ENCODE peak calls at places on chromosomes 16 and 17, in eight cellular contexts. One of them, this sample, is unnamed.

GRCh38 chr17:229945-230235 is 48.4 kb upstream of the DOC2B start:
- DNase-seq in dermis blood vessel endothelial cell: no peak
- DNase-seq in NCI-H1436: no peak
- DNase-seq in T follicular helper cell: no peak
- DNase-seq in cerebellum: no peak
- DNase-seq in endothelial cell: no peak
- DNase-seq in ELR: no peak
- DNase-seq in mucosa of gallbladder: no peak
- DNase-seq in this sample: no peak

GRCh38 chr17:49434821-49435581 is 20.3 kb upstream of the PHB1 start:
- DNase-seq in NCI-H1436: peak
- DNase-seq in endothelial cell: peak
- DNase-seq in ELR: peak
- DNase-seq in dermis blood vessel endothelial cell: peak
- DNase-seq in cerebellum: no peak
- DNase-seq in T follicular helper cell: peak
- DNase-seq in mucosa of gallbladder: peak
- DNase-seq in this sample: peak

GRCh38 chr17:49356320-49356719 is 5.7 kb downstream of the ZNF652 start:
- DNase-seq in cerebellum: no peak
- DNase-seq in dermis blood vessel endothelial cell: no peak
- DNase-seq in mucosa of gallbladder: no peak
- DNase-seq in endothelial cell: no peak
- DNase-seq in NCI-H1436: no peak
- DNase-seq in T follicular helper cell: no peak
- DNase-seq in ELR: no peak
- DNase-seq in this sample: no peak

GRCh38 chr16:88878967-88879787 is 12.7 kb upstream of the PABPN1L start:
- DNase-seq in cerebellum: no peak
- DNase-seq in endothelial cell: no peak
- DNase-seq in dermis blood vessel endothelial cell: no peak
- DNase-seq in T follicular helper cell: no peak
- DNase-seq in ELR: no peak
- DNase-seq in mucosa of gallbladder: no peak
- DNase-seq in NCI-H1436: no peak
- DNase-seq in this sample: no peak

GRCh38 chr17:82019905-82020873 is 2.5 kb downstream of the CENPX start:
- DNase-seq in ELR: peak
- DNase-seq in endothelial cell: peak
- DNase-seq in cerebellum: no peak
- DNase-seq in NCI-H1436: peak
- DNase-seq in T follicular helper cell: peak
- DNase-seq in mucosa of gallbladder: no peak
- DNase-seq in dermis blood vessel endothelial cell: peak
- DNase-seq in this sample: peak

GRCh38 chr16:11632455-11632921 is 35.8 kb upstream of the SNN start:
- DNase-seq in mucosa of gallbladder: peak
- DNase-seq in cerebellum: no peak
- DNase-seq in NCI-H1436: no peak
- DNase-seq in T follicular helper cell: no peak
- DNase-seq in endothelial cell: peak
- DNase-seq in dermis blood vessel endothelial cell: peak
- DNase-seq in ELR: peak
- DNase-seq in this sample: no peak

GRCh38 chr16:57530104-57530522 is 6.3 kb downstream of the CCDC102A start:
- DNase-seq in endothelial cell: no peak
- DNase-seq in dermis blood vessel endothelial cell: peak
- DNase-seq in cerebellum: no peak
- DNase-seq in ELR: peak
- DNase-seq in NCI-H1436: no peak
- DNase-seq in T follicular helper cell: peak
- DNase-seq in mucosa of gallbladder: peak
- DNase-seq in this sample: peak

GRCh38 chr16:74740795-74741304 is 33.8 kb downstream of the FA2H start:
- DNase-seq in T follicular helper cell: no peak
- DNase-seq in cerebellum: peak
- DNase-seq in ELR: no peak
- DNase-seq in endothelial cell: no peak
- DNase-seq in dermis blood vessel endothelial cell: no peak
- DNase-seq in NCI-H1436: no peak
- DNase-seq in mucosa of gallbladder: peak
- DNase-seq in this sample: peak

GRCh38 chr16:47018223-47018891 is 44.9 kb upstream of the DNAJA2 start:
- DNase-seq in endothelial cell: peak
- DNase-seq in NCI-H1436: no peak
- DNase-seq in mucosa of gallbladder: peak
- DNase-seq in cerebellum: peak
- DNase-seq in dermis blood vessel endothelial cell: peak
- DNase-seq in ELR: peak
- DNase-seq in T follicular helper cell: peak
- DNase-seq in this sample: peak

GRCh38 chr16:24975428-24975889 is 39.7 kb downstream of the ARHGAP17 start:
- DNase-seq in NCI-H1436: no peak
- DNase-seq in ELR: peak
- DNase-seq in dermis blood vessel endothelial cell: no peak
- DNase-seq in cerebellum: no peak
- DNase-seq in endothelial cell: no peak
- DNase-seq in T follicular helper cell: no peak
- DNase-seq in mucosa of gallbladder: no peak
- DNase-seq in this sample: no peak

GRCh38 chr17:40499551-40500189 is 1.8 kb downstream of the TNS4 start:
- DNase-seq in endothelial cell: peak
- DNase-seq in dermis blood vessel endothelial cell: peak
- DNase-seq in mucosa of gallbladder: peak
- DNase-seq in T follicular helper cell: no peak
- DNase-seq in NCI-H1436: no peak
- DNase-seq in cerebellum: peak
- DNase-seq in ELR: peak
- DNase-seq in this sample: peak

GRCh38 chr17:44331249-44331760 is 6.7 kb upstream of the SLC25A39 start:
- DNase-seq in cerebellum: peak
- DNase-seq in mucosa of gallbladder: peak
- DNase-seq in endothelial cell: peak
- DNase-seq in ELR: peak
- DNase-seq in dermis blood vessel endothelial cell: peak
- DNase-seq in T follicular helper cell: peak
- DNase-seq in NCI-H1436: peak
- DNase-seq in this sample: peak

GRCh38 chr17:80380068-80381061 is 34.6 kb upstream of the ENDOV start:
- DNase-seq in T follicular helper cell: no peak
- DNase-seq in cerebellum: no peak
- DNase-seq in endothelial cell: no peak
- DNase-seq in NCI-H1436: no peak
- DNase-seq in ELR: no peak
- DNase-seq in mucosa of gallbladder: peak
- DNase-seq in dermis blood vessel endothelial cell: no peak
- DNase-seq in this sample: no peak

GRCh38 chr17:77445908-77446535 is 305.3 kb downstream of the SEC14L1 start:
- DNase-seq in endothelial cell: peak
- DNase-seq in T follicular helper cell: peak
- DNase-seq in cerebellum: no peak
- DNase-seq in NCI-H1436: no peak
- DNase-seq in ELR: no peak
- DNase-seq in mucosa of gallbladder: peak
- DNase-seq in dermis blood vessel endothelial cell: peak
- DNase-seq in this sample: no peak

GRCh38 chr17:77666480-77666879 is 292.0 kb upstream of the TNRC6C start:
- DNase-seq in ELR: no peak
- DNase-seq in mucosa of gallbladder: no peak
- DNase-seq in dermis blood vessel endothelial cell: no peak
- DNase-seq in endothelial cell: no peak
- DNase-seq in cerebellum: no peak
- DNase-seq in NCI-H1436: no peak
- DNase-seq in T follicular helper cell: no peak
- DNase-seq in this sample: no peak

GRCh38 chr16:67708368-67708771 is 10.7 kb downstream of the GFOD2 start:
- DNase-seq in T follicular helper cell: no peak
- DNase-seq in NCI-H1436: no peak
- DNase-seq in endothelial cell: no peak
- DNase-seq in dermis blood vessel endothelial cell: no peak
- DNase-seq in ELR: peak
- DNase-seq in mucosa of gallbladder: no peak
- DNase-seq in cerebellum: no peak
- DNase-seq in this sample: no peak

This sample was measured in SHP77.